ENCODE peak calls at places on chromosomes 7 and 10, in ten cellular contexts. Y is dorsolateral prefrontal cortex, D is RPMI8226, G is pulmonary artery endothelial cell, J is GM10248, R is NCI-H2081, Z is GM19239, Q is PC-3, P is HFFc6, A is WTC11. H is an unnamed sample.

GRCh38 chr7:133642907-133643306 is 390.0 kb downstream of the EXOC4 start:
- DNase-seq in J (no peak), D (no peak), P (no peak), Y (no peak), R (no peak), G (no peak), A (no peak), Q (peak), Z (no peak), H (no peak)

GRCh38 chr10:46285966-46286620 is 704 bp upstream of the ANTXRL start:
- DNase-seq in R (no peak), A (no peak), Z (no peak), G (no peak), J (no peak), P (no peak), D (no peak), Q (no peak), Y (no peak), H (no peak)

GRCh38 chr7:34249192-34249591 is 343.9 kb downstream of the BMPER start:
- DNase-seq in Q (no peak), J (no peak), Y (no peak), G (no peak), A (no peak), R (no peak), Z (no peak), D (no peak), P (no peak), H (no peak)

GRCh38 chr10:5447611-5448071 is 35.3 kb downstream of the NET1 start:
- DNase-seq in Q (no peak), R (no peak), D (no peak), A (no peak), J (no peak), P (peak), Z (no peak), Y (no peak), G (no peak), H (no peak)

GRCh38 chr10:101453318-101453717 is 99.4 kb downstream of the BTRC start:
- DNase-seq in D (no peak), P (no peak), J (no peak), Y (no peak), A (no peak), R (no peak), G (no peak), Q (no peak), Z (no peak), H (no peak)

GRCh38 chr10:84397735-84398144 is 69.4 kb downstream of the CCSER2 start:
- DNase-seq in Z (no peak), P (no peak), Q (no peak), D (no peak), R (peak), J (no peak), A (no peak), G (no peak), Y (no peak), H (no peak)

GRCh38 chr10:84510121-84510520 is 181.7 kb downstream of the CCSER2 start:
- DNase-seq in R (no peak), G (peak), Z (no peak), A (no peak), J (no peak), Q (no peak), Y (no peak), D (no peak), P (peak), H (peak)

GRCh38 chr10:79938728-79939380 is 10.1 kb downstream of the SFTPD start:
- DNase-seq in G (no peak), P (no peak), A (no peak), Z (no peak), D (no peak), R (no peak), J (peak), Y (peak), Q (no peak), H (no peak)

GRCh38 chr10:21494221-21495001 is 31.1 kb downstream of the SKIDA1 start:
- DNase-seq in P (no peak), R (no peak), Y (no peak), Q (no peak), G (no peak), J (peak), A (peak), D (peak), Z (no peak), H (no peak)

GRCh38 chr7:121436688-121437087 is 40.6 kb upstream of the FAM3C start:
- DNase-seq in G (no peak), Q (no peak), Y (no peak), J (no peak), Z (no peak), R (no peak), D (no peak), A (peak), P (no peak), H (no peak)